ENCODE peak calls at places on chromosomes 1 and 21, in nine cellular contexts. O is K562; V is upper lobe of right lung; G is cardiac muscle cell; W is AG04450; J is CD8-positive, alpha-beta T cell; M is body of pancreas; Z is Panc1; K is AG10803. T is an unnamed sample.

GRCh38 chr1:99005142-99005491 is 456 bp upstream of the PLPPR5 start:
- DNase-seq in O (no peak), V (peak; percentile 55), G (no peak), W (no peak), J (no peak), M (no peak), Z (no peak), K (no peak), T (no peak)

GRCh38 chr1:67280696-67281095 is 27.0 kb upstream of the IL12RB2 start:
- DNase-seq in O (no peak), V (no peak), G (no peak), W (no peak), J (no peak), M (no peak), Z (no peak), K (no peak), T (no peak)

GRCh38 chr1:210159206-210159605 is 73.4 kb upstream of the SERTAD4 start:
- DNase-seq in O (no peak), V (no peak), G (no peak), W (no peak), J (no peak), M (no peak), Z (no peak), K (no peak), T (no peak)

GRCh38 chr1:22053018-22053860 is 730 bp downstream of the CDC42 start:
- DNase-seq in O (peak; percentile 86), V (peak; percentile 87), G (peak; percentile 87), W (peak; percentile 36), J (peak; percentile 57), M (peak; percentile 69), Z (peak; percentile 36), K (peak; percentile 69), T (peak; percentile 58)

GRCh38 chr1:224499204-224499603 is 64.6 kb upstream of the WDR26 start:
- DNase-seq in O (peak; percentile 80), V (no peak), G (no peak), W (no peak), J (no peak), M (no peak), Z (no peak), K (no peak), T (no peak)

GRCh38 chr1:165444897-165445370 is at the start of gene RXRG:
- DNase-seq in O (no peak), V (peak; percentile 77), G (peak; percentile 22), W (no peak), J (no peak), M (peak; percentile 43), Z (no peak), K (peak; percentile 2), T (peak; percentile 22)

GRCh38 chr1:152901631-152902030 is 6.7 kb upstream of the IVL start:
- DNase-seq in O (no peak), V (no peak), G (no peak), W (no peak), J (no peak), M (no peak), Z (no peak), K (no peak), T (no peak)

GRCh38 chr1:245074232-245074747 is 80.5 kb upstream of the KIF26B start:
- DNase-seq in O (no peak), V (no peak), G (no peak), W (no peak), J (no peak), M (no peak), Z (no peak), K (peak; percentile 43), T (peak; percentile 25)

GRCh38 chr1:235831148-235831547 is 35.6 kb downstream of the LYST start:
- DNase-seq in O (no peak), V (no peak), G (peak; percentile 27), W (no peak), J (no peak), M (no peak), Z (no peak), K (peak; percentile 58), T (no peak)

GRCh38 chr21:42515708-42516502 is 2.3 kb downstream of the SLC37A1 start:
- DNase-seq in O (no peak), V (peak; percentile 80), G (no peak), W (no peak), J (no peak), M (peak; percentile 50), Z (no peak), K (no peak), T (peak; percentile 69)

GRCh38 chr1:8427493-8427892 is 109.6 kb downstream of the SLC45A1 start:
- DNase-seq in O (no peak), V (no peak), G (no peak), W (no peak), J (no peak), M (no peak), Z (no peak), K (peak; percentile 42), T (no peak)

GRCh38 chr1:12608311-12608957 is 9.6 kb downstream of the DHRS3 start:
- DNase-seq in O (no peak), V (no peak), G (no peak), W (no peak), J (no peak), M (no peak), Z (no peak), K (no peak), T (no peak)

GRCh38 chr1:100597069-100597741 is 59.3 kb downstream of the GPR88 start:
- DNase-seq in O (no peak), V (no peak), G (peak; percentile 79), W (peak; percentile 36), J (no peak), M (no peak), Z (no peak), K (peak; percentile 87), T (no peak)

GRCh38 chr1:236089046-236089773 is 24.3 kb upstream of the NID1 start:
- DNase-seq in O (no peak), V (no peak), G (peak; percentile 63), W (no peak), J (no peak), M (no peak), Z (no peak), K (no peak), T (no peak)

GRCh38 chr1:169207825-169208520 is 101.5 kb downstream of the ATP1B1 start:
- DNase-seq in O (no peak), V (no peak), G (peak; percentile 8), W (no peak), J (no peak), M (no peak), Z (no peak), K (peak; percentile 62), T (no peak)

GRCh38 chr1:239457491-239458488 is 71.4 kb downstream of the CHRM3 start:
- DNase-seq in O (no peak), V (no peak), G (no peak), W (no peak), J (no peak), M (no peak), Z (no peak), K (no peak), T (no peak)

GRCh38 chr1:101738475-101738874 is 258.3 kb downstream of the OLFM3 start:
- DNase-seq in O (no peak), V (no peak), G (peak; percentile 63), W (no peak), J (no peak), M (no peak), Z (no peak), K (peak; percentile 33), T (no peak)

DNA sequence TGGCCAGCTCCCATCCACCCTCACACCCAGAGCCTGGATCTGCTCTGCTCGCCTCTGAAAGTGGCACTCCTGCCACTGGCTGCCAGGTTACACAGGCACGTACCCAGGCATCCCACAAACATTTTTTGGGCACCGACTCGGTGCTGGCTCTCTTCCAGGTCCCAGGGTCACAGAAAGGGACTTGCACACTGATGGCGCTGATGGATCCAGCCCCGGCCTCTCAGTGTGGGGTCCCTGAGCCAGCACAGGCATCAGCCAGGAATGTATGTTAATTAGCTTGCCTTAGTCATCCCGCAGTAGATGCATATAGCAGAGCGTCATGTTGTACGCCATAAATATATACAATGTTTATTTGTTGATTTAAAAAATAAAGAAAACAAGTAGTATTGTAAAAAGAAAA is 537.2 kb downstream of the NPHP4 start:
- DNase-seq in O (no peak), V (no peak), G (no peak), W (no peak), J (no peak), M (peak; percentile 67), Z (no peak), K (no peak), T (no peak)
- TF ChIP-seq CTCF in O (no peak), V (no peak), G (no peak), W (no peak), J (no peak), M (no peak), Z (no peak), K (no peak), T (no peak)

DNA sequence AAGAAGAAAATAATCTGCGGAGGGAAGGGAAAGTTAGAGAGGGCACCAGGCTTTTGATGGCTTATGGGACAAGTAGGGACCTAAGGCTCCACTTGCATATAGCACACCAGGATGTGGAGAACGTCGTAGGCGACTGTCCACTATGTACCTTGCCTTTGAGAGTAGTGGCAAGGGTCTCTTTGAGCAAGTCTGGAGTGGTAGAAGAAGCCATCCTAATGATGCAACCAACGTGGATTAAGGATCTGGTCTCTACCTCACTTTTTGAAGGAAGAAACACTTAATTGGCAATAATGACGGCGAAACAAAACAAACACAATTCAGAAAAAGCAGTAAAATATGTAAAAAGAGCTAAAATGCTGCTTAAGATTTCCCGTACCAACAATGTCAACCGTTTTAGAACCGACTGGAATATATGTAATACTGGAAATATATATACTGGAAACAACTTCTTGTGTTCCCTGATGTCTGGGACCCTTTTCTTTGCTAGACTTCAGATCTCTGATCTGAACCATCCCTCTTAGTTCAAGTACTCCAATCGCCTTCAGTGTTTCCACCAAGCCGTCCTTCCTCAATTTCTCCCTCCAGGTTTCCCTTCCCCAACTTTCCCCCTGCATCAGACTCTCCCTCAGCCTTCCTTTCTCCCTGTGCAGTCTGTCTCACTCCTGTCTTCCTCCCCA is 821 bp upstream of the KHDRBS1 start:
- DNase-seq in O (peak; percentile 28), V (no peak), G (no peak), W (no peak), J (no peak), M (no peak), Z (no peak), K (no peak), T (no peak)
- TF ChIP-seq CTCF in O (no peak), V (no peak), G (no peak), W (no peak), J (no peak), M (no peak), Z (no peak), K (no peak), T (no peak)

DNA sequence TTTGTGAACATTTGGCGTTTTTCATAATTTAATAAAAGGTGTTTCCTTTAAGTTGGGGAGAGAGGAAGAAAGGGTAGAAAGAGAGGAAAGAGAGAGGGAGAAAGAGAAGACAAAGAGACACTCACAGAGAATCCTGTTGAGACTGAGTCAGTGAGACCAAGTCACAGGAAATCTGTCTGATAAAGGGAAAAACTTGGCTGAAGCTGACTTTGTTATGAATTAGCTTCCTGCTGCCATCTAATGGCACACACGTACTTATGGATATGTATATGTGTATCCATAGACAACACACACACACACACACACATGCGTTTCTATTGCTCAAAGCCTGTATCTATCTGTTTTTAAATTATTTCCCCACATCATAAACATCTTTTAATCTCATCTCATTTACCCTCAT is 42.5 kb upstream of the DISC1 start:
- DNase-seq in O (peak; percentile 68), V (no peak), G (peak; percentile 91), W (no peak), J (no peak), M (no peak), Z (peak; percentile 32), K (peak; percentile 69), T (no peak)
- TF ChIP-seq CTCF in O (no peak), V (no peak), G (peak; percentile 43), W (peak; percentile 33), J (no peak), M (no peak), Z (peak; percentile 48), K (no peak), T (no peak)

GRCh38 chr1:35192056-35192852 is 691 bp downstream of the SFPQ start:
- DNase-seq in O (peak; percentile 94), V (peak; percentile 94), G (peak; percentile 88), W (no peak), J (peak; percentile 90), M (peak; percentile 83), Z (no peak), K (peak; percentile 73), T (peak; percentile 91)
- TF ChIP-seq CTCF in O (peak; percentile 21), V (peak; percentile 34), G (no peak), W (no peak), J (no peak), M (no peak), Z (peak; percentile 63), K (no peak), T (peak; percentile 11)

T was measured in mucosa of descending colon.